ENCODE peak calls at places on chromosomes 2 and 18, in nine cellular contexts. T is SK-N-SH; C is NT2/D1; O is heart right ventricle; D is osteoblast; M is right lobe of liver; W is PC-9; R is stomach; I is CD8-positive, alpha-beta memory T cell. Q is an unnamed sample.

GRCh38 chr2:192011196-192011595 is 164.3 kb upstream of the CAVIN2 start:
- DNase-seq in M (no peak), O (no peak), C (no peak), R (no peak), I (no peak), W (no peak), D (peak; percentile 57), T (no peak), Q (no peak)

GRCh38 chr2:239553376-239554000 is 152.7 kb upstream of the HDAC4 start:
- DNase-seq in R (no peak), M (no peak), I (peak; percentile 37), O (no peak), D (no peak), C (no peak), W (no peak), T (no peak), Q (no peak)

GRCh38 chr2:168974370-168974769 is 56.8 kb downstream of the ABCB11 start:
- DNase-seq in I (no peak), C (no peak), O (no peak), M (no peak), W (no peak), D (no peak), T (no peak), R (no peak), Q (no peak)

GRCh38 chr2:109342890-109343289 is 213.9 kb downstream of the SH3RF3 start:
- DNase-seq in W (no peak), M (no peak), I (no peak), D (no peak), R (no peak), T (no peak), C (no peak), O (no peak), Q (no peak)

GRCh38 chr2:51903728-51904127 is 871.8 kb upstream of the NRXN1 start:
- DNase-seq in R (no peak), D (no peak), M (no peak), W (no peak), O (no peak), T (no peak), I (no peak), C (no peak), Q (no peak)

GRCh38 chr2:120488531-120488930 is 142.6 kb downstream of the INHBB start:
- DNase-seq in D (peak; percentile 8), R (no peak), M (no peak), O (no peak), W (no peak), T (no peak), C (no peak), I (no peak), Q (peak; percentile 40)

GRCh38 chr2:127901339-127902072 is 15.8 kb upstream of the AMMECR1L start:
- DNase-seq in O (peak; percentile 75), T (no peak), M (peak; percentile 76), W (no peak), R (no peak), D (no peak), C (no peak), I (no peak), Q (peak; percentile 79)

GRCh38 chr18:54774423-54774822 is 53.9 kb upstream of the RAB27B start:
- DNase-seq in M (no peak), O (no peak), I (no peak), T (no peak), C (no peak), R (no peak), D (peak; percentile 19), W (no peak), Q (no peak)

GRCh38 chr2:69076601-69077000 is 63.6 kb downstream of the ANTXR1 start:
- DNase-seq in O (no peak), R (no peak), M (no peak), D (no peak), W (no peak), C (no peak), I (no peak), T (no peak), Q (no peak)
- H3K36me3 ChIP-seq in O (peaks cover 16% of the 10 kb centered on the region), R (no peaks in the 10 kb centered on the region), M (no peaks in the 10 kb centered on the region), D (peaks cover 71% of the 10 kb centered on the region), W (no peaks in the 10 kb centered on the region), C (peaks cover 69% of the 10 kb centered on the region), I (no peaks in the 10 kb centered on the region), T (peaks cover 94% of the 10 kb centered on the region), Q (peaks cover 10% of the 10 kb centered on the region)

DNA sequence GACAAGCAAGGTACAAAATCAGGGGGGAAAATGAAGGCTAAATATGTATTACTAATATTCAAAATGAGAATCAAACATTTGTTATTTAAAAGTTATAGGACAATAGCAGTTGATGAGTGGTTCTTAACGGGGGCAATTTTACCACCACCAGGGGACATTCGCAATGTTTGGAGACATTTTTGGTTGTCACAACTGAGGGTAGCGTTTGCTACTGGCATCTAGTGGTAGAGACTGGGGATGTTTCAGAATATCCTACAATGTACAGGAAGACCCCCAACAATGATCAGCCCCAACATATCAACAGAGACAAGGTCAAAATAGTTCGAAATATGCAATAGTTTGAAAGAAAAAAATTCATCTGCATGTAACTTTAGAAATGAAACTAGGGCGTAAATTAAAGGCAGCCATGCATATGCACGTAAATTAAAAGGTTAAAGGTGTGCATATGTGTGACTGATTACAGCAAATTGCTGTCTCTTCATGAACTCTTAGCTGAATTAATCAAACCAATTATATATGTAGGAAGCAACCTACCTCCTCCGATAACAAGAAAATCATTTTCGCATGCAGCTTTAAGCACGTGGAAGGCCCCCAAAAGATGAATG is 61.2 kb upstream of the CUL3 start:
- DNase-seq in O (no peak), D (no peak), C (peak; percentile 9), W (no peak), M (no peak), I (no peak), T (peak; percentile 64), R (no peak), Q (no peak)
- H3K4me3 ChIP-seq in O (no peak overlapping the region), D (no peak overlapping the region), C (no peak overlapping the region), W (no peak overlapping the region), M (no peak overlapping the region), I (no peak overlapping the region), T (no peak overlapping the region), R (no peak overlapping the region), Q (no peak overlapping the region)

GRCh38 chr2:124996406-124996805 is 971.3 kb downstream of the CNTNAP5 start:
- DNase-seq in R (no peak), O (no peak), M (no peak), W (no peak), I (no peak), D (no peak), T (no peak), C (peak; percentile 43), Q (no peak)
- H3K4me1 ChIP-seq in R (no peaks in the 10 kb centered on the region), O (no peaks in the 10 kb centered on the region), M (no peaks in the 10 kb centered on the region), W (no peaks in the 10 kb centered on the region), I (no peaks in the 10 kb centered on the region), D (no peaks in the 10 kb centered on the region), T (no peaks in the 10 kb centered on the region), C (no peaks in the 10 kb centered on the region), Q (no peaks in the 10 kb centered on the region)

GRCh38 chr2:131142849-131143248 is 37.7 kb downstream of the PLEKHB2 start:
- DNase-seq in T (no peak), R (no peak), I (no peak), O (no peak), D (no peak), M (no peak), W (no peak), C (no peak), Q (no peak)

GRCh38 chr2:131146255-131146654 is 41.1 kb downstream of the PLEKHB2 start:
- DNase-seq in D (peak; percentile 13), O (no peak), T (no peak), R (no peak), I (no peak), W (no peak), M (no peak), C (no peak), Q (no peak)

GRCh38 chr2:131145040-131145439 is 39.9 kb downstream of the PLEKHB2 start:
- DNase-seq in R (no peak), I (no peak), O (no peak), W (no peak), M (no peak), D (no peak), C (no peak), T (no peak), Q (no peak)

GRCh38 chr2:131146749-131147148 is 41.6 kb downstream of the PLEKHB2 start:
- DNase-seq in I (no peak), O (no peak), M (no peak), D (no peak), R (no peak), T (no peak), W (no peak), C (no peak), Q (no peak)

GRCh38 chr2:131143803-131144202 is 38.7 kb downstream of the PLEKHB2 start:
- DNase-seq in I (no peak), R (no peak), C (no peak), T (no peak), O (no peak), W (no peak), D (peak; percentile 87), M (no peak), Q (no peak)
- H3K36me3 ChIP-seq in I (peaks cover 44% of the 10 kb centered on the region), R (peaks cover 45% of the 10 kb centered on the region), C (peaks cover 85% of the 10 kb centered on the region), T (peaks cover 63% of the 10 kb centered on the region), O (peaks cover 91% of the 10 kb centered on the region), W (peaks cover 14% of the 10 kb centered on the region), D (peaks cover 48% of the 10 kb centered on the region), M (no peaks in the 10 kb centered on the region), Q (no peaks in the 10 kb centered on the region)

Q was measured in aorta.